ENCODE peak calls at places on chromosomes 11 and 22, in seven cellular contexts. N, P, Z, Q, I, T and X are unnamed samples.

GRCh38 chr22:50672471-50673230 is at the start of gene SHANK3:
- DNase-seq in N (peak; percentile 55), P (no peak), Z (peak; percentile 86), Q (no peak), I (no peak), T (peak; percentile 43), X (no peak)

GRCh38 chr11:120563698-120564572 is 52.4 kb downstream of the GRIK4 start:
- DNase-seq in N (no peak), P (no peak), Z (peak; percentile 82), Q (peak; percentile 42), I (no peak), T (no peak), X (no peak)

GRCh38 chr11:8202428-8203160 is 33.8 kb upstream of the RIC3 start:
- DNase-seq in N (no peak), P (no peak), Z (no peak), Q (no peak), I (no peak), T (no peak), X (no peak)

GRCh38 chr11:73257342-73258103 is 14.6 kb upstream of the P2RY6 start:
- DNase-seq in N (peak; percentile 51), P (peak; percentile 50), Z (peak; percentile 95), Q (peak; percentile 36), I (peak; percentile 95), T (no peak), X (peak; percentile 94)

GRCh38 chr11:119790476-119790875 is 61.5 kb upstream of the NECTIN1 start:
- DNase-seq in N (no peak), P (no peak), Z (peak; percentile 23), Q (no peak), I (no peak), T (no peak), X (no peak)

GRCh38 chr11:1448882-1449281 is 37.7 kb downstream of the MOB2 start:
- DNase-seq in N (no peak), P (no peak), Z (no peak), Q (no peak), I (no peak), T (no peak), X (no peak)

GRCh38 chr11:2259466-2259830 is 10.9 kb downstream of the ASCL2 start:
- DNase-seq in N (no peak), P (no peak), Z (peak; percentile 77), Q (no peak), I (no peak), T (no peak), X (no peak)

GRCh38 chr11:63907063-63907462 is 9.9 kb downstream of the RCOR2 start:
- DNase-seq in N (no peak), P (no peak), Z (no peak), Q (no peak), I (no peak), T (no peak), X (no peak)

GRCh38 chr11:67279589-67280340 is 9.3 kb upstream of the ANKRD13D start:
- DNase-seq in N (no peak), P (no peak), Z (peak; percentile 74), Q (no peak), I (no peak), T (no peak), X (no peak)

GRCh38 chr11:85779956-85780640 is 30.8 kb downstream of the SYTL2 start:
- DNase-seq in N (no peak), P (no peak), Z (no peak), Q (no peak), I (peak; percentile 57), T (no peak), X (peak; percentile 43)

GRCh38 chr11:66188580-66188979 is 79.9 kb upstream of the RAB1B start:
- DNase-seq in N (no peak), P (peak; percentile 62), Z (no peak), Q (no peak), I (peak; percentile 58), T (no peak), X (peak; percentile 62)

GRCh38 chr22:17548756-17549035 is 14.6 kb upstream of the SLC25A18 start:
- DNase-seq in N (no peak), P (no peak), Z (no peak), Q (no peak), I (no peak), T (no peak), X (no peak)

GRCh38 chr11:12789054-12789453 is 114.8 kb downstream of the TEAD1 start:
- DNase-seq in N (no peak), P (no peak), Z (no peak), Q (no peak), I (no peak), T (no peak), X (no peak)

GRCh38 chr11:304915-305833 is 2.4 kb upstream of the IFITM2 start:
- DNase-seq in N (no peak), P (peak; percentile 74), Z (no peak), Q (peak; percentile 65), I (peak; percentile 63), T (peak; percentile 73), X (peak; percentile 90)

GRCh38 chr11:70948855-70949551 is 303.4 kb downstream of the SHANK2 start:
- DNase-seq in N (no peak), P (no peak), Z (peak; percentile 69), Q (no peak), I (no peak), T (no peak), X (no peak)

GRCh38 chr11:109075976-109076375 is 346.0 kb upstream of the C11orf87 start:
- DNase-seq in N (no peak), P (no peak), Z (no peak), Q (no peak), I (no peak), T (no peak), X (peak; percentile 15)

GRCh38 chr11:15852179-15852578 is 504.2 kb downstream of the SOX6 start:
- DNase-seq in N (no peak), P (peak; percentile 16), Z (no peak), Q (no peak), I (no peak), T (no peak), X (no peak)

GRCh38 chr11:926341-926916 is 759 bp downstream of the AP2A2 start:
- DNase-seq in N (no peak), P (peak; percentile 82), Z (no peak), Q (peak; percentile 45), I (peak; percentile 72), T (no peak), X (peak; percentile 67)

GRCh38 chr22:27790396-27791216 is 10.9 kb downstream of the MN1 start:
- DNase-seq in N (no peak), P (no peak), Z (no peak), Q (peak; percentile 90), I (no peak), T (no peak), X (no peak)

GRCh38 chr22:44147821-44148574 is 32.7 kb upstream of the PARVG start:
- DNase-seq in N (no peak), P (no peak), Z (no peak), Q (peak; percentile 26), I (no peak), T (no peak), X (no peak)
- TF ChIP-seq CTCF in N (no peak), P (no peak), Z (no peak), Q (no peak), I (no peak), T (no peak), X (no peak)

DNA sequence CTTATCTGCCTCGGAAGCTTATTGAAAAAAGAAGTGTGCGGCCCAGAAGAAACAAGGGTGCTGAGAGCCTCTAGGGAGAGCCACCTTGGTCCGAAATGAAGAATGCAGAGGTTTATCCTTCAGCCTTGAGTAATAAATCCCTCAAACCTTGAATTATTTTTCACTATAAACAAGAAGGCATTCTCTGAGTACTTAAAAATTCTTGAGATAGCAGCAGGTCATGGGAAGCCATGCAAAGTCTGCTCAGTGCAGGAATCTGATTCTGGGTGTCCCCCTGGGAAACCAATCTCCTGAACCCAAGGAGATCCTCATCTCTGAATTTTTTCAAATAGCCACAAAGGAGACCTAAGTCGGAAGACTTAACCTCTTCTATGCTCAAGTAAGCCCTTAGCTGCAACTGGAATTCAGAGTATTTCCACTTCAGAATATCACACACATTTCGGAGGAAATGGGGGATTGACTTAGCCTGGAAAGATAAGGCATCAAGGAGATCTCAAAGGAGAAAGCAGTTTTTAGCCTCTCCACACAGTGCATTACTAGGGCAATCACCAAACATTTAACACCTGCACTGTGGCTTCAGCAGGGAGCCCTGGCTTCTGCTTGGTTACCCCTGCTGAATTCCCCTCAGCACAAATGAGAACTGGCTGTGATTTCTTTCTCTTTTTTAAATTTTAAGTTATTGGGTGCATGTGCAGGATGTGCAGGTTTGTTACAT is 365.0 kb downstream of the ETS1 start:
- DNase-seq in N (no peak), P (no peak), Z (no peak), Q (no peak), I (no peak), T (no peak), X (no peak)
- TF ChIP-seq CTCF in N (no peak), P (no peak), Z (no peak), Q (no peak), I (no peak), T (no peak), X (no peak)

GRCh38 chr11:84136926-84137325 is 850.8 kb upstream of the CCDC90B start:
- DNase-seq in N (no peak), P (no peak), Z (no peak), Q (no peak), I (no peak), T (no peak), X (no peak)

GRCh38 chr11:84137960-84138359 is 851.8 kb upstream of the CCDC90B start:
- DNase-seq in N (no peak), P (no peak), Z (no peak), Q (no peak), I (no peak), T (no peak), X (no peak)

GRCh38 chr11:84142411-84142810 is 856.2 kb upstream of the CCDC90B start:
- DNase-seq in N (no peak), P (no peak), Z (no peak), Q (no peak), I (no peak), T (no peak), X (no peak)

GRCh38 chr11:84144531-84144930 is 858.4 kb upstream of the CCDC90B start:
- DNase-seq in N (no peak), P (no peak), Z (no peak), Q (no peak), I (no peak), T (no peak), X (no peak)

GRCh38 chr11:84140386-84141169 is 854.4 kb upstream of the CCDC90B start:
- DNase-seq in N (no peak), P (no peak), Z (no peak), Q (no peak), I (no peak), T (no peak), X (no peak)
- TF ChIP-seq CTCF in N (no peak), P (no peak), Z (no peak), Q (no peak), I (no peak), T (no peak), X (no peak)

GRCh38 chr11:112343368-112344039 is 82.8 kb upstream of the PLET1 start:
- DNase-seq in N (no peak), P (no peak), Z (no peak), Q (no peak), I (no peak), T (no peak), X (peak; percentile 56)

GRCh38 chr11:112345166-112345565 is 84.5 kb upstream of the PLET1 start:
- DNase-seq in N (no peak), P (no peak), Z (no peak), Q (no peak), I (no peak), T (no peak), X (no peak)

GRCh38 chr11:112346586-112346985 is 85.9 kb upstream of the PLET1 start:
- DNase-seq in N (no peak), P (no peak), Z (no peak), Q (no peak), I (no peak), T (no peak), X (no peak)

GRCh38 chr11:112344040-112344413 is 83.4 kb upstream of the PLET1 start:
- DNase-seq in N (no peak), P (no peak), Z (no peak), Q (no peak), I (no peak), T (no peak), X (no peak)

GRCh38 chr11:112345708-112346107 is 85.0 kb upstream of the PLET1 start:
- DNase-seq in N (no peak), P (no peak), Z (no peak), Q (peak; percentile 27), I (no peak), T (no peak), X (no peak)
- TF ChIP-seq CTCF in N (peak; percentile 36), P (no peak), Z (no peak), Q (peak; percentile 8), I (peak; percentile 20), T (no peak), X (no peak)